ENCODE peak calls at places on chromosomes 4 and X, in seven cellular contexts. One of them, this sample, is unnamed.

GRCh38 chr4:175035907-175036306 is 117.7 kb downstream of the ADAM29 start:
- DNase-seq in breast epithelium: no peak
- DNase-seq in right cardiac atrium: no peak
- DNase-seq in CD8-positive, alpha-beta memory T cell: no peak
- DNase-seq in lung: no peak
- DNase-seq in SJSA1: peak
- DNase-seq in RWPE2: no peak
- DNase-seq in this sample: no peak

GRCh38 chr4:93791570-93792195 is 36.9 kb upstream of the ATOH1 start:
- DNase-seq in right cardiac atrium: peak
- DNase-seq in lung: peak
- DNase-seq in RWPE2: no peak
- DNase-seq in SJSA1: peak
- DNase-seq in breast epithelium: no peak
- DNase-seq in CD8-positive, alpha-beta memory T cell: no peak
- DNase-seq in this sample: no peak

GRCh38 chrX:154696328-154697045 is 43.1 kb upstream of the CTAG2 start:
- DNase-seq in lung: no peak
- DNase-seq in breast epithelium: no peak
- DNase-seq in CD8-positive, alpha-beta memory T cell: no peak
- DNase-seq in SJSA1: no peak
- DNase-seq in RWPE2: no peak
- DNase-seq in right cardiac atrium: no peak
- DNase-seq in this sample: no peak

GRCh38 chr4:907103-907400 is 25.1 kb downstream of the GAK start:
- DNase-seq in RWPE2: no peak
- DNase-seq in SJSA1: no peak
- DNase-seq in CD8-positive, alpha-beta memory T cell: no peak
- DNase-seq in breast epithelium: no peak
- DNase-seq in lung: no peak
- DNase-seq in right cardiac atrium: no peak
- DNase-seq in this sample: no peak

GRCh38 chrX:51860679-51861078 is 32.7 kb upstream of the MAGED1 start:
- DNase-seq in lung: no peak
- DNase-seq in SJSA1: peak
- DNase-seq in RWPE2: no peak
- DNase-seq in breast epithelium: no peak
- DNase-seq in CD8-positive, alpha-beta memory T cell: peak
- DNase-seq in right cardiac atrium: no peak
- DNase-seq in this sample: no peak

GRCh38 chr4:3649491-3649890 is 116.7 kb upstream of the ADRA2C start:
- DNase-seq in RWPE2: no peak
- DNase-seq in lung: no peak
- DNase-seq in CD8-positive, alpha-beta memory T cell: no peak
- DNase-seq in SJSA1: no peak
- DNase-seq in breast epithelium: no peak
- DNase-seq in right cardiac atrium: no peak
- DNase-seq in this sample: no peak

GRCh38 chr4:55840956-55841355 is 12.5 kb upstream of the EXOC1 start:
- DNase-seq in breast epithelium: no peak
- DNase-seq in CD8-positive, alpha-beta memory T cell: no peak
- DNase-seq in RWPE2: no peak
- DNase-seq in SJSA1: no peak
- DNase-seq in right cardiac atrium: no peak
- DNase-seq in lung: no peak
- DNase-seq in this sample: no peak

GRCh38 chr4:113433536-113434246 is 327.8 kb downstream of the CAMK2D start:
- DNase-seq in CD8-positive, alpha-beta memory T cell: no peak
- DNase-seq in lung: no peak
- DNase-seq in breast epithelium: no peak
- DNase-seq in RWPE2: no peak
- DNase-seq in right cardiac atrium: no peak
- DNase-seq in SJSA1: no peak
- DNase-seq in this sample: no peak

GRCh38 chr4:123479944-123480343 is 83.3 kb downstream of the SPRY1 start:
- DNase-seq in breast epithelium: no peak
- DNase-seq in right cardiac atrium: no peak
- DNase-seq in RWPE2: no peak
- DNase-seq in SJSA1: no peak
- DNase-seq in CD8-positive, alpha-beta memory T cell: no peak
- DNase-seq in lung: peak
- DNase-seq in this sample: no peak

GRCh38 chr4:87530868-87531267 is 1.7 kb upstream of the SPARCL1 start:
- DNase-seq in SJSA1: no peak
- DNase-seq in CD8-positive, alpha-beta memory T cell: no peak
- DNase-seq in lung: peak
- DNase-seq in breast epithelium: no peak
- DNase-seq in RWPE2: no peak
- DNase-seq in right cardiac atrium: peak
- DNase-seq in this sample: no peak

GRCh38 chrX:10387011-10387410 is 230.2 kb downstream of the CLCN4 start:
- DNase-seq in breast epithelium: no peak
- DNase-seq in lung: no peak
- DNase-seq in CD8-positive, alpha-beta memory T cell: no peak
- DNase-seq in SJSA1: peak
- DNase-seq in right cardiac atrium: no peak
- DNase-seq in RWPE2: no peak
- DNase-seq in this sample: no peak

GRCh38 chrX:39599339-39599738 is 498.4 kb downstream of the BCOR start:
- DNase-seq in SJSA1: no peak
- DNase-seq in breast epithelium: no peak
- DNase-seq in lung: no peak
- DNase-seq in RWPE2: no peak
- DNase-seq in right cardiac atrium: no peak
- DNase-seq in CD8-positive, alpha-beta memory T cell: no peak
- DNase-seq in this sample: no peak

GRCh38 chrX:145856181-145856580 is 38.6 kb downstream of the SLITRK2 start:
- DNase-seq in CD8-positive, alpha-beta memory T cell: no peak
- DNase-seq in right cardiac atrium: no peak
- DNase-seq in breast epithelium: no peak
- DNase-seq in lung: no peak
- DNase-seq in RWPE2: no peak
- DNase-seq in SJSA1: no peak
- DNase-seq in this sample: no peak

GRCh38 chr4:1523033-1523432 is 116.8 kb upstream of the NKX1-1 start:
- DNase-seq in SJSA1: no peak
- DNase-seq in CD8-positive, alpha-beta memory T cell: no peak
- DNase-seq in breast epithelium: no peak
- DNase-seq in lung: no peak
- DNase-seq in RWPE2: no peak
- DNase-seq in right cardiac atrium: peak
- DNase-seq in this sample: no peak

GRCh38 chr4:144985014-144985413 is 113.0 kb downstream of the ANAPC10 start:
- DNase-seq in lung: no peak
- DNase-seq in right cardiac atrium: no peak
- DNase-seq in SJSA1: no peak
- DNase-seq in CD8-positive, alpha-beta memory T cell: no peak
- DNase-seq in breast epithelium: no peak
- DNase-seq in RWPE2: no peak
- DNase-seq in this sample: no peak

GRCh38 chrX:140572724-140573123 is 67.9 kb upstream of the SOX3 start:
- DNase-seq in right cardiac atrium: peak
- DNase-seq in RWPE2: no peak
- DNase-seq in CD8-positive, alpha-beta memory T cell: no peak
- DNase-seq in lung: peak
- DNase-seq in breast epithelium: no peak
- DNase-seq in SJSA1: peak
- DNase-seq in this sample: no peak

GRCh38 chr4:85166318-85166717 is 199.8 kb upstream of the WDFY3 start:
- DNase-seq in SJSA1: no peak
- DNase-seq in breast epithelium: no peak
- DNase-seq in CD8-positive, alpha-beta memory T cell: no peak
- DNase-seq in lung: no peak
- DNase-seq in right cardiac atrium: no peak
- DNase-seq in RWPE2: no peak
- DNase-seq in this sample: no peak

GRCh38 chr4:154559141-154559841 is 3.5 kb upstream of the FGB start:
- DNase-seq in CD8-positive, alpha-beta memory T cell: no peak
- DNase-seq in breast epithelium: no peak
- DNase-seq in RWPE2: no peak
- DNase-seq in lung: no peak
- DNase-seq in SJSA1: peak
- DNase-seq in right cardiac atrium: no peak
- DNase-seq in this sample: no peak

GRCh38 chr4:89753601-89754066 is 83.3 kb downstream of the SNCA start:
- DNase-seq in CD8-positive, alpha-beta memory T cell: no peak
- DNase-seq in RWPE2: no peak
- DNase-seq in SJSA1: peak
- DNase-seq in breast epithelium: no peak
- DNase-seq in lung: no peak
- DNase-seq in right cardiac atrium: no peak
- DNase-seq in this sample: no peak

GRCh38 chr4:11765849-11766453 is 337.3 kb upstream of the HS3ST1 start:
- DNase-seq in RWPE2: no peak
- DNase-seq in breast epithelium: no peak
- DNase-seq in CD8-positive, alpha-beta memory T cell: no peak
- DNase-seq in right cardiac atrium: no peak
- DNase-seq in SJSA1: no peak
- DNase-seq in lung: no peak
- DNase-seq in this sample: no peak

GRCh38 chr4:57320217-57320616 is 210.0 kb upstream of the IGFBP7 start:
- DNase-seq in breast epithelium: no peak
- DNase-seq in SJSA1: no peak
- DNase-seq in CD8-positive, alpha-beta memory T cell: no peak
- DNase-seq in RWPE2: no peak
- DNase-seq in lung: no peak
- DNase-seq in right cardiac atrium: no peak
- DNase-seq in this sample: no peak

GRCh38 chr4:122152699-122153328 is 683 bp downstream of the BLTP1 start:
- DNase-seq in breast epithelium: no peak
- DNase-seq in CD8-positive, alpha-beta memory T cell: no peak
- DNase-seq in right cardiac atrium: peak
- DNase-seq in RWPE2: no peak
- DNase-seq in SJSA1: no peak
- DNase-seq in lung: no peak
- DNase-seq in this sample: peak

GRCh38 chr4:73383452-73383851 is 20.6 kb upstream of the ALB start:
- DNase-seq in CD8-positive, alpha-beta memory T cell: no peak
- DNase-seq in breast epithelium: no peak
- DNase-seq in RWPE2: no peak
- DNase-seq in right cardiac atrium: no peak
- DNase-seq in SJSA1: no peak
- DNase-seq in lung: no peak
- DNase-seq in this sample: no peak

GRCh38 chr4:958314-958665 is 15.1 kb downstream of the DGKQ start:
- DNase-seq in right cardiac atrium: no peak
- DNase-seq in SJSA1: no peak
- DNase-seq in lung: no peak
- DNase-seq in breast epithelium: no peak
- DNase-seq in RWPE2: no peak
- DNase-seq in CD8-positive, alpha-beta memory T cell: no peak
- DNase-seq in this sample: peak

GRCh38 chr4:94722270-94722669 is 35.5 kb upstream of the BMPR1B start:
- DNase-seq in right cardiac atrium: no peak
- DNase-seq in SJSA1: no peak
- DNase-seq in lung: no peak
- DNase-seq in CD8-positive, alpha-beta memory T cell: no peak
- DNase-seq in RWPE2: no peak
- DNase-seq in breast epithelium: no peak
- DNase-seq in this sample: no peak

GRCh38 chr4:6540879-6541278 is 34.1 kb upstream of the MAN2B2 start:
- DNase-seq in right cardiac atrium: no peak
- DNase-seq in CD8-positive, alpha-beta memory T cell: no peak
- DNase-seq in RWPE2: no peak
- DNase-seq in SJSA1: no peak
- DNase-seq in lung: no peak
- DNase-seq in breast epithelium: no peak
- DNase-seq in this sample: no peak

GRCh38 chr4:122003335-122003734 is 51.5 kb upstream of the TRPC3 start:
- DNase-seq in RWPE2: no peak
- DNase-seq in SJSA1: no peak
- DNase-seq in lung: no peak
- DNase-seq in right cardiac atrium: peak
- DNase-seq in breast epithelium: no peak
- DNase-seq in CD8-positive, alpha-beta memory T cell: peak
- DNase-seq in this sample: no peak

GRCh38 chrX:136754641-136755040 is 26.1 kb downstream of the ARHGEF6 start:
- DNase-seq in lung: no peak
- DNase-seq in SJSA1: no peak
- DNase-seq in breast epithelium: no peak
- DNase-seq in right cardiac atrium: peak
- DNase-seq in CD8-positive, alpha-beta memory T cell: peak
- DNase-seq in RWPE2: no peak
- DNase-seq in this sample: peak

GRCh38 chr4:24842356-24842755 is 47.0 kb downstream of the SOD3 start:
- DNase-seq in right cardiac atrium: no peak
- DNase-seq in RWPE2: no peak
- DNase-seq in breast epithelium: no peak
- DNase-seq in lung: no peak
- DNase-seq in SJSA1: no peak
- DNase-seq in CD8-positive, alpha-beta memory T cell: no peak
- DNase-seq in this sample: no peak

GRCh38 chr4:165199722-165200121 is 7.6 kb upstream of the KLHL2 start:
- DNase-seq in breast epithelium: peak
- DNase-seq in RWPE2: peak
- DNase-seq in lung: no peak
- DNase-seq in CD8-positive, alpha-beta memory T cell: no peak
- DNase-seq in SJSA1: no peak
- DNase-seq in right cardiac atrium: no peak
- DNase-seq in this sample: no peak

GRCh38 chr4:168765726-168766125 is 244.3 kb downstream of the CBR4 start:
- DNase-seq in RWPE2: no peak
- DNase-seq in right cardiac atrium: peak
- DNase-seq in CD8-positive, alpha-beta memory T cell: no peak
- DNase-seq in lung: no peak
- DNase-seq in SJSA1: no peak
- DNase-seq in breast epithelium: no peak
- DNase-seq in this sample: peak
- H3K27ac ChIP-seq in RWPE2: peak
- H3K27ac ChIP-seq in right cardiac atrium: peak
- H3K27ac ChIP-seq in CD8-positive, alpha-beta memory T cell: no peak
- H3K27ac ChIP-seq in lung: no peak
- H3K27ac ChIP-seq in SJSA1: peak
- H3K27ac ChIP-seq in breast epithelium: peak
- H3K27ac ChIP-seq in this sample: no peak

GRCh38 chr4:16775411-16776154 is 122.9 kb downstream of the LDB2 start:
- DNase-seq in SJSA1: no peak
- DNase-seq in RWPE2: no peak
- DNase-seq in breast epithelium: no peak
- DNase-seq in lung: no peak
- DNase-seq in right cardiac atrium: no peak
- DNase-seq in CD8-positive, alpha-beta memory T cell: no peak
- DNase-seq in this sample: no peak
- H3K27ac ChIP-seq in SJSA1: no peak
- H3K27ac ChIP-seq in RWPE2: no peak
- H3K27ac ChIP-seq in breast epithelium: no peak
- H3K27ac ChIP-seq in lung: no peak
- H3K27ac ChIP-seq in right cardiac atrium: no peak
- H3K27ac ChIP-seq in CD8-positive, alpha-beta memory T cell: no peak
- H3K27ac ChIP-seq in this sample: no peak

GRCh38 chrX:130118941-130119640 is 8.8 kb upstream of the ELF4 start:
- DNase-seq in lung: no peak
- DNase-seq in right cardiac atrium: no peak
- DNase-seq in CD8-positive, alpha-beta memory T cell: no peak
- DNase-seq in RWPE2: no peak
- DNase-seq in SJSA1: no peak
- DNase-seq in breast epithelium: no peak
- DNase-seq in this sample: no peak
- H3K27ac ChIP-seq in lung: peak
- H3K27ac ChIP-seq in right cardiac atrium: peak
- H3K27ac ChIP-seq in CD8-positive, alpha-beta memory T cell: no peak
- H3K27ac ChIP-seq in RWPE2: peak
- H3K27ac ChIP-seq in SJSA1: peak
- H3K27ac ChIP-seq in breast epithelium: peak
- H3K27ac ChIP-seq in this sample: no peak

GRCh38 chrX:109793191-109793590 is 60.1 kb upstream of the ACSL4 start:
- DNase-seq in SJSA1: no peak
- DNase-seq in CD8-positive, alpha-beta memory T cell: no peak
- DNase-seq in breast epithelium: no peak
- DNase-seq in RWPE2: no peak
- DNase-seq in lung: no peak
- DNase-seq in right cardiac atrium: no peak
- DNase-seq in this sample: no peak
- H3K27ac ChIP-seq in SJSA1: no peak
- H3K27ac ChIP-seq in CD8-positive, alpha-beta memory T cell: no peak
- H3K27ac ChIP-seq in breast epithelium: no peak
- H3K27ac ChIP-seq in RWPE2: peak
- H3K27ac ChIP-seq in lung: no peak
- H3K27ac ChIP-seq in right cardiac atrium: no peak
- H3K27ac ChIP-seq in this sample: no peak

This sample was measured in aorta.